ENCODE peak calls at places on chromosomes 12 and 14, in six cellular contexts. V, T, O, F, U and R are unnamed samples.

GRCh38 chr14:76546426-76547221 is 170.7 kb downstream of the ESRRB start:
- DNase-seq in V (no peak), F (no peak), O (no peak), U (peak), T (no peak), R (peak)

GRCh38 chr14:66395300-66395699 is 90.9 kb upstream of the CCDC196 start:
- DNase-seq in U (no peak), F (no peak), V (no peak), O (no peak), T (peak), R (no peak)

GRCh38 chr12:1197264-1198018 is 206.4 kb downstream of the ERC1 start:
- DNase-seq in F (no peak), O (no peak), U (no peak), T (no peak), V (no peak), R (no peak)

GRCh38 chr12:93896427-93896826 is 219.3 kb downstream of the CRADD start:
- DNase-seq in V (no peak), O (no peak), T (no peak), F (no peak), U (peak), R (no peak)

GRCh38 chr12:13835657-13836056 is 145.7 kb downstream of the GRIN2B start:
- DNase-seq in O (no peak), V (no peak), T (no peak), F (no peak), U (no peak), R (no peak)

GRCh38 chr14:50342211-50343080 is 30.3 kb downstream of the DMAC2L start:
- DNase-seq in F (peak), V (no peak), O (peak), T (peak), U (peak), R (peak)

GRCh38 chr12:58978717-58979116 is 58.4 kb upstream of the LRIG3 start:
- DNase-seq in F (no peak), V (no peak), T (no peak), O (no peak), U (no peak), R (no peak)

GRCh38 chr14:23085458-23085857 is 9.5 kb downstream of the ACIN1 start:
- DNase-seq in V (no peak), O (no peak), T (no peak), U (no peak), F (no peak), R (no peak)

GRCh38 chr14:91835920-91836843 is 31.2 kb downstream of the TC2N start:
- DNase-seq in V (peak), U (peak), F (peak), T (peak), O (peak), R (no peak)

GRCh38 chr12:31506907-31507306 is 84.0 kb downstream of the DENND5B start:
- DNase-seq in F (no peak), T (no peak), V (no peak), O (no peak), U (peak), R (peak)

GRCh38 chr14:21072102-21072501 is 2.0 kb downstream of the ARHGEF40 start:
- DNase-seq in T (no peak), V (no peak), F (no peak), U (no peak), O (no peak), R (peak)

GRCh38 chr14:105894978-105895881 is 368.8 kb downstream of the TMEM121 start:
- DNase-seq in O (peak), U (no peak), V (no peak), F (no peak), T (no peak), R (no peak)

GRCh38 chr14:55103005-55103640 is 25.9 kb upstream of the LGALS3 start:
- DNase-seq in V (peak), U (peak), F (peak), T (peak), O (peak), R (no peak)

GRCh38 chr12:24901975-24902461 is 46.9 kb downstream of the BCAT1 start:
- DNase-seq in T (no peak), F (no peak), U (peak), V (no peak), O (no peak), R (no peak)

GRCh38 chr12:89439946-89440345 is 84.7 kb downstream of the GALNT4 start:
- DNase-seq in T (no peak), O (no peak), F (no peak), V (no peak), U (no peak), R (no peak)

GRCh38 chr12:48423200-48423599 is 49.2 kb upstream of the ANP32D start:
- DNase-seq in F (no peak), T (no peak), O (no peak), V (no peak), U (no peak), R (no peak)

GRCh38 chr12:89920866-89921265 is 212.2 kb upstream of the ATP2B1 start:
- DNase-seq in V (no peak), T (no peak), O (no peak), U (no peak), F (no peak), R (no peak)

GRCh38 chr12:6753772-6754356 is 923 bp upstream of the MLF2 start:
- DNase-seq in V (no peak), T (no peak), U (no peak), F (no peak), O (no peak), R (no peak)

GRCh38 chr12:132954471-132955048 is 1.5 kb downstream of the ZNF605 start:
- DNase-seq in O (no peak), F (no peak), U (no peak), V (no peak), T (no peak), R (peak)

GRCh38 chr12:104630230-104630670 is 173.5 kb downstream of the CHST11 start:
- DNase-seq in T (no peak), U (no peak), O (no peak), F (no peak), V (no peak), R (peak)

GRCh38 chr14:29255692-29256091 is 489.1 kb downstream of the FOXG1 start:
- DNase-seq in T (no peak), O (no peak), F (no peak), U (no peak), V (no peak), R (no peak)

GRCh38 chr14:61109288-61109687 is 128.2 kb downstream of the SLC38A6 start:
- DNase-seq in V (no peak), T (no peak), F (no peak), U (no peak), O (no peak), R (no peak)

GRCh38 chr14:93939304-93940229 is 12.4 kb downstream of the FAM181A start:
- DNase-seq in F (peak), U (peak), T (peak), O (peak), V (peak), R (peak)

GRCh38 chr12:57004651-57005050 is 1.7 kb downstream of the ZBTB39 start:
- DNase-seq in O (no peak), T (no peak), U (no peak), F (no peak), V (no peak), R (no peak)

GRCh38 chr12:113040722-113041168 is 15.8 kb upstream of the DTX1 start:
- DNase-seq in V (no peak), O (no peak), U (no peak), T (no peak), F (no peak), R (no peak)

GRCh38 chr14:64800000-64800399 is 79.7 kb downstream of the SPTB start:
- DNase-seq in V (no peak), O (no peak), F (no peak), U (peak), T (no peak), R (no peak)

GRCh38 chr14:91223028-91223783 is 21.3 kb downstream of the GPR68 start:
- DNase-seq in V (no peak), F (no peak), U (no peak), T (no peak), O (no peak), R (no peak)

GRCh38 chr12:57498143-57498524 is 10.3 kb downstream of the MARS1 start:
- DNase-seq in U (no peak), T (no peak), V (no peak), O (no peak), F (no peak), R (no peak)

GRCh38 chr12:54000774-54001114 is 783 bp downstream of the HOXC9 start:
- DNase-seq in O (no peak), U (no peak), T (no peak), F (no peak), V (no peak), R (no peak)

GRCh38 chr14:32436993-32437392 is 107.9 kb downstream of the AKAP6 start:
- DNase-seq in U (no peak), F (no peak), O (no peak), V (no peak), T (no peak), R (no peak)

GRCh38 chr12:47066278-47067048 is 13.0 kb upstream of the PCED1B start:
- DNase-seq in F (no peak), V (no peak), U (no peak), T (no peak), O (no peak), R (no peak)

GRCh38 chr14:36028218-36028617 is 148.3 kb downstream of the PTCSC3 start:
- DNase-seq in V (no peak), T (no peak), O (no peak), F (no peak), U (no peak), R (no peak)